ENCODE peak calls at places on chromosome 3, in ten cellular contexts. Q is activated T-helper 1 cell treated with anti-CD3 and anti-CD28 coated beads, Interleukin-2, amount 50 U/mL, for 16 hours; P is stimulated activated CD4-positive, alpha-beta T cell treated with anti-CD3 and anti-CD28 coated beads, Interleukin-12 subunit alpha, Interleukin-12 subunit beta, amount 100 ng/mL, for 48 hours; L is mesothelial cell of epicardium; N is GM20000; A is transverse colon; Y is NCI-H748 treated with DMSO at 0.1 percent for 48 hours; V is NCI-H1092; G is left lung; X is mesenteric fat pad. K is an unnamed sample.

GRCh38 chr3:38334656-38335055 is 11.9 kb upstream of the XYLB start:
- DNase-seq in Q (no peak), P (no peak), L (no peak), N (no peak), A (no peak), Y (no peak), V (no peak), G (no peak), X (no peak), K (no peak)

GRCh38 chr3:100030346-100030745 is 84.0 kb downstream of the FILIP1L start:
- DNase-seq in Q (no peak), P (no peak), L (no peak), N (no peak), A (no peak), Y (no peak), V (no peak), G (no peak), X (no peak), K (no peak)

GRCh38 chr3:171845541-171846284 is 2.6 kb downstream of the TMEM212 start:
- DNase-seq in Q (no peak), P (no peak), L (no peak), N (no peak), A (no peak), Y (no peak), V (no peak), G (no peak), X (no peak), K (no peak)

GRCh38 chr3:138242466-138242865 is 55.4 kb downstream of the ARMC8 start:
- DNase-seq in Q (no peak), P (no peak), L (no peak), N (no peak), A (no peak), Y (no peak), V (no peak), G (no peak), X (no peak), K (no peak)

GRCh38 chr3:136929984-136930671 is 27.7 kb upstream of the IL20RB start:
- DNase-seq in Q (no peak), P (no peak), L (no peak), N (no peak), A (peak), Y (no peak), V (no peak), G (no peak), X (no peak), K (no peak)

GRCh38 chr3:67109651-67110204 is 111.6 kb downstream of the KBTBD8 start:
- DNase-seq in Q (no peak), P (no peak), L (no peak), N (peak), A (no peak), Y (peak), V (no peak), G (no peak), X (no peak), K (peak)

GRCh38 chr3:66196633-66197032 is 24.2 kb upstream of the SLC25A26 start:
- DNase-seq in Q (no peak), P (no peak), L (no peak), N (no peak), A (no peak), Y (no peak), V (no peak), G (no peak), X (no peak), K (no peak)

GRCh38 chr3:133927543-133928066 is 31.9 kb upstream of the RAB6B start:
- DNase-seq in Q (peak), P (peak), L (peak), N (peak), A (peak), Y (no peak), V (no peak), G (peak), X (no peak), K (no peak)

GRCh38 chr3:113607219-113607596 is 74.9 kb downstream of the SIDT1 start:
- DNase-seq in Q (no peak), P (no peak), L (no peak), N (no peak), A (no peak), Y (no peak), V (no peak), G (no peak), X (no peak), K (no peak)

K was measured in occipital lobe.